ENCODE peak calls at places on chromosome 19, in eight cellular contexts. V is HuH-7; F is activated naive CD8-positive, alpha-beta T cell treated with anti-CD3 and anti-CD28 coated beads, Interleukin-2, amount 50 U/mL, for 16 hours; Z is cardiac septum; U is AG09309; J is HFFc6; R is lung microvascular endothelial cell; A is activated T-helper 9 cell treated with anti-CD3 and anti-CD28 coated beads, Interleukin-2, amount 50 U/mL, for 16 hours. C is an unnamed sample.

GRCh38 chr19:3201072-3201700 is 15.5 kb downstream of the NCLN start:
- DNase-seq in R (no peak), U (no peak), F (no peak), A (no peak), V (no peak), J (no peak), Z (no peak), C (no peak)

GRCh38 chr19:42422092-42422575 is 5.1 kb downstream of the LIPE start:
- DNase-seq in V (no peak), F (no peak), J (no peak), Z (peak; percentile 86), A (no peak), U (no peak), R (no peak), C (no peak)

GRCh38 chr19:17234911-17235617 is 9.0 kb downstream of the OCEL1 start:
- DNase-seq in J (no peak), V (no peak), U (no peak), A (peak; percentile 51), F (peak; percentile 40), R (peak; percentile 52), Z (no peak), C (no peak)

GRCh38 chr19:54420068-54420382 is 4.8 kb downstream of the TTYH1 start:
- DNase-seq in F (no peak), R (no peak), Z (no peak), U (no peak), J (no peak), V (no peak), A (no peak), C (no peak)

GRCh38 chr19:22503524-22503923 is 81.4 kb upstream of the ZNF98 start:
- DNase-seq in A (no peak), J (no peak), Z (no peak), U (no peak), F (no peak), R (no peak), V (no peak), C (no peak)

GRCh38 chr19:17328517-17329060 is 6.1 kb downstream of the ANO8 start:
- DNase-seq in V (no peak), R (no peak), J (no peak), U (no peak), Z (no peak), A (peak; percentile 37), F (no peak), C (no peak)

GRCh38 chr19:31144069-31144468 is 205.2 kb downstream of the TSHZ3 start:
- DNase-seq in V (no peak), F (no peak), Z (no peak), A (no peak), U (no peak), R (no peak), J (no peak), C (no peak)

GRCh38 chr19:42563352-42564210 is 31.1 kb downstream of the CEACAM8 start:
- DNase-seq in A (no peak), Z (no peak), V (peak; percentile 59), R (peak; percentile 83), J (peak; percentile 49), F (no peak), U (peak; percentile 10), C (peak; percentile 1)

GRCh38 chr19:6126335-6126974 is 9.0 kb upstream of the ACSBG2 start:
- DNase-seq in F (no peak), R (peak; percentile 65), A (no peak), U (no peak), V (peak; percentile 39), J (peak; percentile 58), Z (no peak), C (no peak)

C was measured in epithelial cell of proximal tubule.